ENCODE peak calls at places on chromosomes 12 and 14, in four cellular contexts. S is CD4-positive, alpha-beta T cell; H is neural crest cell; V is BJ. E is an unnamed sample.

GRCh38 chr14:85867450-85867849 is 337.5 kb downstream of the FLRT2 start:
- DNase-seq in H (no peak), V (no peak), S (no peak), E (no peak)

GRCh38 chr12:44774815-44775411 is 101.2 kb downstream of the NELL2 start:
- DNase-seq in V (no peak), S (peak; percentile 68), H (peak; percentile 50), E (peak; percentile 21)

GRCh38 chr12:25491396-25491948 is 61.6 kb downstream of the LMNTD1 start:
- DNase-seq in S (no peak), V (no peak), H (no peak), E (no peak)

GRCh38 chr12:120445911-120446909 is at the start of the genes GATC and TRIAP1:
- DNase-seq in S (peak; percentile 91), V (no peak), H (peak; percentile 77), E (peak; percentile 91)

GRCh38 chr12:86634706-86635410 is 378.7 kb upstream of the MGAT4C start:
- DNase-seq in S (no peak), H (no peak), V (no peak), E (no peak)

GRCh38 chr14:92676031-92676430 is 72.4 kb downstream of the LGMN start:
- DNase-seq in V (no peak), S (peak; percentile 8), H (no peak), E (no peak)

GRCh38 chr12:75820848-75821578 is 210.6 kb downstream of the PHLDA1 start:
- DNase-seq in H (no peak), S (no peak), V (no peak), E (no peak)

GRCh38 chr14:96754162-96754844 is 42.9 kb upstream of the VRK1 start:
- DNase-seq in H (no peak), V (no peak), S (no peak), E (no peak)

GRCh38 chr12:9925746-9926393 is 6.3 kb downstream of the CLEC2A start:
- DNase-seq in S (no peak), V (no peak), H (no peak), E (no peak)

GRCh38 chr12:3135522-3136461 is 58.6 kb downstream of the TSPAN9 start:
- DNase-seq in S (peak; percentile 37), H (peak; percentile 45), V (no peak), E (peak; percentile 18)

GRCh38 chr12:96054262-96054645 is 18.9 kb upstream of the LTA4H start:
- DNase-seq in V (no peak), H (no peak), S (no peak), E (no peak)

GRCh38 chr14:71266994-71267636 is 359.9 kb downstream of the PCNX1 start:
- DNase-seq in H (no peak), V (no peak), S (no peak), E (no peak)

GRCh38 chr12:54024581-54024980 is 3.7 kb upstream of the HOXC6 start:
- DNase-seq in V (no peak), H (no peak), S (no peak), E (no peak)

GRCh38 chr12:104788848-104789271 is 169.2 kb downstream of the SLC41A2 start:
- DNase-seq in S (no peak), H (no peak), V (no peak), E (no peak)

GRCh38 chr14:95346820-95347219 is 27.1 kb upstream of the CLMN start:
- DNase-seq in H (no peak), S (no peak), V (no peak), E (no peak)

GRCh38 chr12:76096079-76096651 is 11.7 kb upstream of the NAP1L1 start:
- DNase-seq in H (no peak), V (no peak), S (no peak), E (no peak)

GRCh38 chr12:67747869-67748760 is 99.6 kb downstream of the DYRK2 start:
- DNase-seq in H (no peak), V (no peak), S (no peak), E (no peak)

GRCh38 chr12:15757553-15758255 is 31.5 kb downstream of the EPS8 start:
- DNase-seq in S (no peak), H (no peak), V (no peak), E (no peak)

GRCh38 chr14:31510222-31510621 is 22.4 kb upstream of the GPR33 start:
- DNase-seq in S (no peak), H (no peak), V (no peak), E (no peak)

GRCh38 chr14:21414137-21414631 is 30.4 kb upstream of the SUPT16H start:
- DNase-seq in V (no peak), S (no peak), H (no peak), E (no peak)

GRCh38 chr12:47407730-47408129 is 298.1 kb downstream of the RPAP3 start:
- DNase-seq in H (no peak), V (no peak), S (no peak), E (no peak)

GRCh38 chr12:113980537-113981337 is 14.6 kb upstream of the RBM19 start:
- DNase-seq in V (no peak), S (no peak), H (peak; percentile 49), E (no peak)

GRCh38 chr14:59427653-59428578 is 37.3 kb downstream of the GPR135 start:
- DNase-seq in H (no peak), S (no peak), V (no peak), E (no peak)

GRCh38 chr12:87428701-87429277 is 600.4 kb downstream of the C12orf50 start:
- DNase-seq in H (no peak), V (no peak), S (no peak), E (no peak)

GRCh38 chr14:104513641-104514046 is 65.9 kb upstream of the C14orf180 start:
- DNase-seq in S (no peak), H (no peak), V (no peak), E (no peak)

GRCh38 chr14:95341564-95341963 is 21.9 kb upstream of the CLMN start:
- DNase-seq in H (no peak), V (no peak), S (no peak), E (no peak)

GRCh38 chr14:58638231-58639205 is 756 bp downstream of the DACT1 start:
- DNase-seq in S (peak; percentile 39), V (no peak), H (peak; percentile 26), E (no peak)

GRCh38 chr12:2291182-2291832 is 238.5 kb downstream of the CACNA1C start:
- DNase-seq in V (no peak), H (peak; percentile 36), S (no peak), E (no peak)

GRCh38 chr12:25767613-25768012 is 190.9 kb upstream of the RASSF8 start:
- DNase-seq in V (no peak), H (no peak), S (no peak), E (no peak)

GRCh38 chr12:12685305-12685704 is 10.7 kb downstream of the GPR19 start:
- DNase-seq in H (peak; percentile 40), V (no peak), S (no peak), E (no peak)

GRCh38 chr12:6606331-6607131 is 648 bp downstream of the CHD4 start:
- DNase-seq in H (peak; percentile 37), S (peak; percentile 67), V (no peak), E (peak; percentile 63)

GRCh38 chr12:101697930-101698781 is 716 bp downstream of the CHPT1 start:
- DNase-seq in H (peak; percentile 39), V (no peak), S (no peak), E (peak; percentile 42)

GRCh38 chr14:99062772-99063418 is 209.1 kb downstream of the BCL11B start:
- DNase-seq in S (no peak), V (no peak), H (no peak), E (no peak)

GRCh38 chr14:80047761-80048160 is 163.5 kb downstream of the DIO2 start:
- DNase-seq in H (no peak), S (no peak), V (no peak), E (no peak)

GRCh38 chr12:106753526-106753925 is 21.0 kb upstream of the RIC8B start:
- DNase-seq in V (no peak), S (peak; percentile 59), H (no peak), E (no peak)

GRCh38 chr12:114480309-114481199 is 74.6 kb upstream of the TBX5 start:
- DNase-seq in H (no peak), S (no peak), V (no peak), E (no peak)

DNA sequence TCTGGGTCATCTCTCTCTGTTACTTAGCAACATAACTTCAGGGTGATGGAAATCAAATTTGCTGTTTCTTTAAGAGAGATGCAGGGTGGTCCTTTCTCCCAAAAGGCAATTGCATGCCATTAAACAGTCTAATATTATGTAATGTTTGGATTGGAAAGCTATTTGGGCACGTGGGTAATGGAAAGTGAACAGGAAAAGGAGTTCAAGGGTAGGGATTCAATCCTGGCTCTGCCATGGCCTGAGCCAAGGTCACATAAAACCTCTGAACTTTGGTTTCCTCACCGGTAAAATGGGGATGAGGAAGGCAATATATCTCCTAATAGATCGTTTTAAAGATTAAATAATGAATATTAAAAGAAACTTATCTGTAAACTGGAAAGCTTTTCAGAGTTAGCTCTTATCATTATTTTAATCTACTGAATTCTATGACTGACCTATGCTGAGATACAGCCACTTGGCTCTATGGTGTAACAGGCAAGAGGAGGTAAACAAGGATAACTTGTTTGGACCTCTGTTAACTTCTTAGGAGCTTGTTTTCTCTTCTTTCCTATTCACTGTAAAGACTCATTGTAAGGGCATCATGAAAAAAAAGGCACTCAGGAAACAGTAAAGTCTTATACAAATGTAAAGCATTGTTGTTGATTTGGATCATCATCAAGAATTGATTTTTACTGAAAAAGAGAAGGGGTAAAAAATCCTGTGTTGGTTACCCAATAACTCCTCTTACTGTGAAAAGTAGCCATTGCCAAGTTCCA is 55.7 kb upstream of the OVCH1 start:
- DNase-seq in H (no peak), V (no peak), S (no peak), E (no peak)
- TF ChIP-seq CTCF in H (no peak), V (no peak), S (no peak), E (no peak)

GRCh38 chr12:43349863-43350262 is 202.1 kb downstream of the ADAMTS20 start:
- DNase-seq in V (no peak), S (no peak), H (no peak), E (no peak)
- TF ChIP-seq CTCF in V (peak; percentile 38), S (no peak), H (peak; percentile 52), E (no peak)

DNA sequence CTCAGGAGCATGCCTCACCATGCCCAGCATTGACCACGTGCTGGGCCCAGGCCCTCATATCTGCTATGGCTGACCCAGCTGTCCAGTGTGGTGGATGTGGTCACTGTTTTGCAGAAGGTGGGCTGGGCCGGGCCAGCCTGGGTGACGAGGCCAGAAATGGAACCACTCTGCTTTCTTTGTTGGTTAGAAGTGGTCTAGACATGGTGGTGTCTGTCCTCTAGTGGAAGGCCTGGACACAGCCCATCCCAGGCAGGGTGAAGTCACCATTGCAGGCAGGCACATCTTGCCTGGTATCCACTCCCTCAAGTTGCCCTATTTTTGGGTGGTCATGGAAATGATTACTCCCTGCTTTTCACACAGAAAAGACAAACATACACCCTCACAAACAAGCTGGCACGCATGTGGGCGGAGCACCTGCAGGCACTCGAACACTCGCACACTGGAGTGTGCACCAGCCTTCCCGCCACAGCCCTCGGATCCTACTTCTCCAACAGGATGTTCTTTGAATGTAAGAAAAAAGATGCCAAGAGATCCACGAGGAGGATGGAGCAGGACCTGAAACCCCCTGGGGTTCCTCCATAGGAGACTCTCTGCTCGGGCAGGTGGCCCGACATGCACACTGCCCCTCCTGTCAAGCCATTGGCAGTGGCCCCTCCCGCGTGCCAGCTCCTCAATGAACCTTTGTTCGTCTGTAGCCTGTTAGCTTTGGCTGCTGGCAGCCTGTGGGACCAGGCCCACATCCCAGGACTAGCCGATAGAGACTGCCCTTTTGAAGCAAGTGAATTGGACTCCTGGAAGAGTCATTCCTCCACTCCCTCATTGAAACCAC is 38.4 kb downstream of the MLXIP start:
- DNase-seq in V (no peak), S (no peak), H (no peak), E (no peak)
- TF ChIP-seq CTCF in V (no peak), S (no peak), H (no peak), E (no peak)

DNA sequence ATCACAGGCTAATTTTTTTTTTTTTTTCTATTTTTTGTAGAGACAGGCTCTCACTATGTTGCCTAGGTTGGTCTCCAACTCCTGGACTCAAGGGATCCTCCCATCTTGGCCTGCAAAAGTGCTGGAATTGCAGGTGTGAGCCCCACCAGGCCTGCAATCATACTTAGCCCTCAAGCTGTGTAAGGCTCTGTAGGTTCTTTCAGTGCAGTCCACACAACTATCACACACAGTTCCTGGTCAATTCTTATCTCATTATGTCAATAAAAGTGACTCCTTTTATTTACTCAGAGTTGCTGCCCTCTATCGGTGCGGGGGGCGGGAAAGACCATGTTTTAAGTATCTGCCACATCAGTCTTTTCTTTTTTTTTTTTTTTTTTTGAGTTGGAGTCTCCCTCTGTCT is 29.0 kb downstream of the SLC2A3 start:
- DNase-seq in V (no peak), H (peak; percentile 5), S (no peak), E (no peak)
- TF ChIP-seq CTCF in V (peak; percentile 36), H (peak; percentile 61), S (no peak), E (no peak)

E was measured in natural killer cell.